ENCODE peak calls at places on chromosomes 2 and 18, in nine cellular contexts. U, A, M, N, D, V, X, S and C are unnamed samples.

GRCh38 chr18:70249118-70249517 is 39.7 kb upstream of the SOCS6 start:
- DNase-seq in U (no peak), A (no peak), M (no peak), N (no peak), D (no peak), V (no peak), X (no peak), S (no peak), C (no peak)

GRCh38 chr2:145096582-145096981 is 576.7 kb upstream of the ZEB2 start:
- DNase-seq in U (no peak), A (no peak), M (no peak), N (no peak), D (no peak), V (no peak), X (no peak), S (no peak), C (no peak)

GRCh38 chr2:60551241-60552095 is 2.0 kb downstream of the BCL11A start:
- DNase-seq in U (no peak), A (peak), M (no peak), N (no peak), D (peak), V (no peak), X (no peak), S (peak), C (no peak)

GRCh38 chr18:13379930-13380665 is 161.5 kb downstream of the LDLRAD4 start:
- DNase-seq in U (no peak), A (no peak), M (no peak), N (no peak), D (no peak), V (no peak), X (no peak), S (no peak), C (no peak)

GRCh38 chr18:28147674-28148171 is 29.2 kb downstream of the CDH2 start:
- DNase-seq in U (no peak), A (no peak), M (no peak), N (no peak), D (no peak), V (no peak), X (no peak), S (no peak), C (no peak)

GRCh38 chr2:31053929-31054328 is 84.3 kb downstream of the GALNT14 start:
- DNase-seq in U (no peak), A (no peak), M (no peak), N (no peak), D (no peak), V (no peak), X (no peak), S (no peak), C (no peak)

GRCh38 chr2:29309090-29310054 is 194.2 kb downstream of the CLIP4 start:
- DNase-seq in U (no peak), A (no peak), M (peak), N (peak), D (peak), V (no peak), X (peak), S (peak), C (peak)

GRCh38 chr2:43009448-43009847 is 217.0 kb downstream of the ZFP36L2 start:
- DNase-seq in U (no peak), A (peak), M (no peak), N (no peak), D (no peak), V (no peak), X (no peak), S (no peak), C (no peak)

GRCh38 chr2:88603146-88603545 is 24.1 kb downstream of the EIF2AK3 start:
- DNase-seq in U (no peak), A (no peak), M (no peak), N (no peak), D (no peak), V (no peak), X (no peak), S (no peak), C (no peak)

GRCh38 chr2:172404824-172405223 is 22.6 kb upstream of the ITGA6 start:
- DNase-seq in U (no peak), A (no peak), M (no peak), N (no peak), D (no peak), V (no peak), X (no peak), S (no peak), C (no peak)

GRCh38 chr18:61606759-61607158 is 273.5 kb downstream of the CDH20 start:
- DNase-seq in U (peak), A (no peak), M (peak), N (no peak), D (peak), V (peak), X (no peak), S (peak), C (no peak)

GRCh38 chr2:60555066-60555793 is 1.8 kb upstream of the BCL11A start:
- DNase-seq in U (no peak), A (peak), M (no peak), N (peak), D (peak), V (no peak), X (peak), S (peak), C (peak)

GRCh38 chr2:196316050-196316430 is 144.7 kb upstream of the STK17B start:
- DNase-seq in U (no peak), A (no peak), M (no peak), N (no peak), D (no peak), V (no peak), X (no peak), S (no peak), C (no peak)

GRCh38 chr2:43083710-43084698 is 142.4 kb downstream of the ZFP36L2 start:
- DNase-seq in U (no peak), A (no peak), M (no peak), N (peak), D (no peak), V (no peak), X (peak), S (peak), C (no peak)

GRCh38 chr2:231115651-231116050 is 9.2 kb downstream of the HTR2B start:
- DNase-seq in U (no peak), A (no peak), M (no peak), N (no peak), D (no peak), V (no peak), X (no peak), S (no peak), C (no peak)

GRCh38 chr2:231113489-231113888 is 11.4 kb downstream of the HTR2B start:
- DNase-seq in U (no peak), A (no peak), M (no peak), N (no peak), D (no peak), V (no peak), X (no peak), S (no peak), C (no peak)

GRCh38 chr2:231123362-231123898 is 1.4 kb downstream of the HTR2B start:
- DNase-seq in U (no peak), A (no peak), M (no peak), N (no peak), D (no peak), V (no peak), X (no peak), S (no peak), C (no peak)

GRCh38 chr2:231117148-231117547 is 7.7 kb downstream of the HTR2B start:
- DNase-seq in U (no peak), A (no peak), M (no peak), N (no peak), D (no peak), V (no peak), X (no peak), S (no peak), C (no peak)

DNA sequence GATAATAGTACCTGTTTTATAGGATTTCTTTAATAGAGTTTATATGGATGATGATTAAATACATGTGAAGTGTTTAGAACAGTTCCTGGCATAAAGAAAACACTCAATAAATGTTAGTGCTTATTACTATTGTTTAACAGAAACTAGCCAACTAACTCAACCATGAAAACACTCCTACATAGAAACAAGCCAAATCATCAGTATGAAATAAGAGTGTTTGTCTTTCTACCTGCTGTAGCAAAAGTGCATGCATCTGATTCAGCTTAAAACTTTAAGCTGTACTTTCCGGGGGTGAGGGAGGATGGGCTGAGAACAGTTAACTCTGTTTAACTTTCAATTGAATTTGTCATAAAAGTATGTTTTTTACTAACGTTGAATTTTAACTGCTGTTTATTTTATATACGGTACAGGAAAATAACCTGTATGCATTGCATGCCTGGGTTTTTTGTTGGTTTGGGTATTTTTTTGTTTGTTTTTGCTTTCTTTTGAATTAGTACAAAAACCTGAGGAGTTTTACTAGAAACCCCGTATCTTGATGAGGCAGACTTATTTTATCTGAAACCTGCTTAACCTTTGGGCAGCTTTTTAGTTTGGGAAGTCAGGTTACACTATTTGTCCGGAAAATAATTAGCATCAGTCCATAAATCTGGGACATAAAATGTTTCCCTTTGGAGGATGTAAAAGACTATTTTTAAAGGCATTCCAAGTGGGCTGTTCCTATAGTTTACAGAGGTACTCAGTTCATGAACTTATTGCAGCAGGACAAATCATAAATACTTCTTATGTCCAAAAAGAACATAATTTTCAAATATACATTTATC is 6.5 kb downstream of the HTR2B start:
- DNase-seq in U (no peak), A (no peak), M (no peak), N (no peak), D (no peak), V (no peak), X (no peak), S (no peak), C (no peak)
- TF ChIP-seq POLR2AphosphoS5 in U (no peak), A (no peak), M (no peak), N (no peak), D (no peak), V (no peak), X (no peak), S (no peak), C (no peak)

DNA sequence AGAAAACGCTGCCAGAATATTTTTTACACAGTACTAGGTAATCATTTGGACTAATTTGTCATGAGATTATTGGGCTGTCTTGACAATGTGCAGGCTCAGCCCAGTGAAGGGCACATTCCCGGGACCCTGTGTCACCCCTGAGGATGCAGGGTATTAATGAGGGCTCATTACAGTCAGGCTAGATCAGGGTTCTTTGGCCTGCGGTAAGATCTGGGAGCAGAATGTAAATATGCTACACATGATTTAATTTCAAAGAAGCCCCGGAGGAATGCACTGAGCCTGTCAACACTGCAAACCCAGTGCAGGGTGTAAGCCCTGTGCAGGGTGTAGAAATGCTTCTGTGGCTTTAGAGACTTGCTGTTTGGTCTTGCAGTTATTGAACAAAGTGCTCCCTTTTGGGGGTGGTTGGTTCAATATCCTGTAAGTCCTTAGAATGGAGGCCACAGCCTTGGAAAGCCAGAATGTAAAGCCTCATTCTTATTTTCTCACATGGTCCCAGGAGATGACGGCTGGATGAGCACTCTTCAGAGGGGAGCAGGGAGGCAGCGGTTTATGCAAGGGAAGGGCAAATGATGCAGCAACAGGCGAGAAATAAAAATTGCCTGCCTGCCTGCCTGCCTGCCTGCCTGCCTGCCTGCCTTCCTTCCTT is 148.6 kb downstream of the VAPA start:
- DNase-seq in U (no peak), A (no peak), M (peak), N (no peak), D (no peak), V (no peak), X (no peak), S (no peak), C (no peak)
- TF ChIP-seq POLR2AphosphoS5 in U (no peak), A (no peak), M (peak), N (no peak), D (no peak), V (no peak), X (no peak), S (no peak), C (no peak)

GRCh38 chr2:157438907-157439791 is 4.7 kb downstream of the CYTIP start:
- DNase-seq in U (no peak), A (no peak), M (peak), N (no peak), D (no peak), V (no peak), X (no peak), S (no peak), C (no peak)
- TF ChIP-seq POLR2AphosphoS5 in U (no peak), A (no peak), M (no peak), N (no peak), D (peak), V (no peak), X (no peak), S (no peak), C (no peak)

DNA sequence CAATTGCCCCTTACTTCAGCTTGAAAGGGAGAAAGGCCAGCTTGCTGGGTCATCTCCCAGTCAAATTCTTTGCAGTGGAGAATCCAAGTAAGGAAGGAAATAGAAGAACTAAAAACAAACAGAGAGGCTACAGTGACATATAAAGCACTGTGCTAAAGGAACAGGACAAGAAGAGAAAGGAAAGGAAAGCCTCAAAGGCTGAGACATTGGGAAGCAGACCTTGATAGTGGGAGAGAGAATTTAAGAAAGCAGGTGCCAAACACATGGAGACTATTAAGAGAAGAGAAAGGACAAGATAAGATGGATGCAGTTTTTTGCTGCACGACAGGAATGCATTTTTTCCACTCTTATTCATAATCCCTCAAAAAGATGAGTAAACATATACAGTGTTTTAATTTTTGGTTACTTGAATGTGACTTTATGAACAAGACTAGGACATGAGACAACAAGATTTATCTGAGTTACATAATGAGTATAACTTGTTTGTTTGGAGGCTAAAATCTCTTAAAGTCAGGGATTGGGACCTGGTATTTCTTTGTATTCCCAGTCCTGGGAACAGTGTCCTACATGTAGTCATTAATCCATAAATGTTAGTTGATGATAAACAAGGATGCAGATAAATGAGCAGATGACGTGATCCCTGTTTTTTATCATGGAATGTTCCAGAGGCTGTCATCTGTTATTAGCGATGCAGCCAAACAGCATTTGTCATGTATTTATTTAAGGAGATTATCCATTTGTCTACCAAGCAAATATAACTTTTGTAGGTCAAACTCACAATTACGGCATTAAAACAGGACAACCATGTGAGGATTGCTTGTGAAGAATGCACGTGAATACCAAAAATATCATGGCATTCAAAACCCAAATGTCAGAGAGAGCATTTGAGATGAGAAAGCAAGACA is 141.7 kb downstream of the DNER start:
- DNase-seq in U (no peak), A (no peak), M (no peak), N (no peak), D (no peak), V (no peak), X (no peak), S (no peak), C (no peak)
- TF ChIP-seq POLR2AphosphoS5 in U (no peak), A (no peak), M (no peak), N (no peak), D (no peak), V (no peak), X (no peak), S (no peak), C (no peak)

GRCh38 chr2:101998556-101999121 is 6.9 kb downstream of the IL1R2 start:
- DNase-seq in U (no peak), A (no peak), M (no peak), N (no peak), D (no peak), V (no peak), X (no peak), S (no peak), C (no peak)

GRCh38 chr2:102001767-102002142 is 10.0 kb downstream of the IL1R2 start:
- DNase-seq in U (no peak), A (no peak), M (no peak), N (no peak), D (no peak), V (no peak), X (no peak), S (no peak), C (no peak)

GRCh38 chr2:102000012-102000411 is 8.3 kb downstream of the IL1R2 start:
- DNase-seq in U (no peak), A (no peak), M (no peak), N (no peak), D (no peak), V (no peak), X (no peak), S (no peak), C (no peak)

GRCh38 chr2:102000813-102001766 is 9.3 kb downstream of the IL1R2 start:
- DNase-seq in U (no peak), A (no peak), M (no peak), N (no peak), D (no peak), V (no peak), X (no peak), S (no peak), C (no peak)

DNA sequence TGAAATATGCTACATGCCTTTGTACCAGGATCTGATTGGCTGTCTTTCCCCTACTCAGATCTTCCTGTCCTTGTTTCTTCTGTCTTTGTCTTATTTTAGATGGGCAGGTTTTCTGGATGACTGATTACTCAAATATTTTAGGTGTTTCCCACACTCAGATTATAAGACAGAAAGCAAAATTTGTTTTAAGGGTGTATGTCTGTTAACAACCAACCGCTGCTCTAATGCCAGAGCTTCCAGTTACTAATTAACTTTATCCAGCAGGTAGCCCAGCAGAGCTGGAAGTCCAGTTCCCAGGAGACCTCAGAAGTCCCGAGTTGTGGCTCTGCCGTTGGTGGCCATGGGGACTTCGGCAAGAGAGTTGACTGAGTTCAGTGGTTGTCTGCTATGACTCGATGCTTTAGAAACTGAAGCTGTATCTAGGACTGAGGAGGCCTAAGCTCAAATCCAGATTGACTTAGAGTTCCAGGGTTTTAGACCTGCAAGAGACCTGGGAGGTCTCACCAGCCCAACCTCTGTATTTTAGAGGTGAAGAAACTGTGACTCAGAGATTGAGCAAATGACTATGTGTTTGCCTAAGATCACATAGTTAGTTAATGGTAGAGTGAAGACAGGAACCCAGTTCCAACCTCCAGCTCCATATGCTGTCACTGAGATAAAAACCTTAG is 7.5 kb downstream of the IL1R2 start:
- DNase-seq in U (no peak), A (no peak), M (no peak), N (no peak), D (peak), V (no peak), X (peak), S (no peak), C (no peak)
- TF ChIP-seq POLR2AphosphoS5 in U (no peak), A (no peak), M (no peak), N (no peak), D (no peak), V (no peak), X (no peak), S (no peak), C (no peak)

GRCh38 chr18:74633652-74634352 is 36.1 kb downstream of the ZNF407 start:
- DNase-seq in U (no peak), A (no peak), M (no peak), N (no peak), D (no peak), V (no peak), X (no peak), S (no peak), C (no peak)

GRCh38 chr18:74632088-74632679 is 34.5 kb downstream of the ZNF407 start:
- DNase-seq in U (no peak), A (no peak), M (no peak), N (no peak), D (no peak), V (no peak), X (no peak), S (no peak), C (no peak)

GRCh38 chr18:74632856-74633255 is 35.2 kb downstream of the ZNF407 start:
- DNase-seq in U (no peak), A (no peak), M (no peak), N (no peak), D (no peak), V (no peak), X (no peak), S (no peak), C (no peak)

GRCh38 chr18:74631242-74632087 is 33.8 kb downstream of the ZNF407 start:
- DNase-seq in U (no peak), A (no peak), M (no peak), N (no peak), D (no peak), V (no peak), X (no peak), S (no peak), C (no peak)

GRCh38 chr18:74630804-74631203 is 33.1 kb downstream of the ZNF407 start:
- DNase-seq in U (no peak), A (no peak), M (no peak), N (no peak), D (no peak), V (no peak), X (no peak), S (no peak), C (no peak)
- TF ChIP-seq POLR2AphosphoS5 in U (no peak), A (no peak), M (no peak), N (no peak), D (no peak), V (no peak), X (no peak), S (no peak), C (no peak)